ENCODE peak calls at places on chromosome 16, in eight cellular contexts. E, C, L, N, U, A, K and V are unnamed samples.
A peak's percentile ranks its signal among the peaks of the same experiment; 100 is the strongest.

GRCh38 chr16:48385272-48385953 is at the start of gene SIAH1:
- DNase-seq in K (peak; percentile 82), C (peak; percentile 89), N (peak; percentile 51), L (peak; percentile 81), U (peak; percentile 89), E (peak; percentile 81), A (no peak), V (no peak)

GRCh38 chr16:3623642-3624041 is 12.2 kb upstream of the SLX4 start:
- DNase-seq in C (no peak), E (no peak), U (no peak), K (no peak), A (no peak), L (no peak), N (no peak), V (no peak)

GRCh38 chr16:85027968-85028637 is 508 bp downstream of the KIAA0513 start:
- DNase-seq in L (no peak), E (no peak), N (no peak), A (no peak), K (no peak), C (no peak), U (peak; percentile 61), V (no peak)

GRCh38 chr16:77762260-77762659 is 26.1 kb upstream of the VAT1L start:
- DNase-seq in C (no peak), A (no peak), U (no peak), E (no peak), N (no peak), L (no peak), K (no peak), V (no peak)

GRCh38 chr16:13779676-13780075 is 140.3 kb upstream of the ERCC4 start:
- DNase-seq in N (no peak), U (no peak), A (no peak), L (no peak), K (no peak), C (no peak), E (no peak), V (no peak)

GRCh38 chr16:30535106-30535776 is 583 bp upstream of the ZNF747 start:
- DNase-seq in C (peak; percentile 56), K (no peak), A (no peak), U (peak; percentile 76), L (peak; percentile 26), E (no peak), N (peak; percentile 1), V (no peak)

GRCh38 chr16:53771655-53772497 is 67.9 kb downstream of the FTO start:
- DNase-seq in K (no peak), L (no peak), C (no peak), E (no peak), N (no peak), U (no peak), A (no peak), V (no peak)

GRCh38 chr16:55765161-55765560 is 67.7 kb downstream of the CES1 start:
- DNase-seq in A (no peak), E (no peak), U (no peak), K (no peak), N (no peak), C (no peak), L (no peak), V (no peak)

GRCh38 chr16:50666658-50667496 is 14.2 kb downstream of the SNX20 start:
- DNase-seq in C (peak; percentile 69), K (no peak), L (no peak), A (no peak), U (peak; percentile 55), E (no peak), N (no peak), V (no peak)

GRCh38 chr16:77677129-77677528 is 45.2 kb upstream of the NUDT7 start:
- DNase-seq in A (no peak), K (no peak), U (no peak), L (no peak), C (no peak), N (no peak), E (peak; percentile 83), V (no peak)

GRCh38 chr16:2009791-2010510 is at the start of gene ZNF598:
- DNase-seq in N (peak; percentile 51), E (peak; percentile 74), C (peak; percentile 72), L (peak; percentile 75), K (peak; percentile 79), A (peak; percentile 28), U (peak; percentile 91), V (no peak)

GRCh38 chr16:83835972-83836566 is 28.3 kb downstream of the HSBP1 start:
- DNase-seq in L (no peak), E (no peak), U (no peak), A (no peak), K (no peak), N (peak; percentile 59), C (no peak), V (peak; percentile 41)

GRCh38 chr16:12426122-12426521 is 377.6 kb downstream of the CPPED1 start:
- DNase-seq in U (no peak), K (no peak), L (no peak), C (no peak), E (no peak), A (no peak), N (no peak), V (no peak)

GRCh38 chr16:89175280-89176146 is 4.0 kb downstream of the CDH15 start:
- DNase-seq in N (no peak), K (no peak), E (no peak), U (no peak), L (no peak), C (no peak), A (no peak), V (no peak)

GRCh38 chr16:14309001-14309886 is 238.1 kb downstream of the MRTFB start:
- DNase-seq in N (no peak), L (no peak), K (no peak), C (peak; percentile 82), E (peak; percentile 36), U (peak; percentile 90), A (no peak), V (no peak)

DNA sequence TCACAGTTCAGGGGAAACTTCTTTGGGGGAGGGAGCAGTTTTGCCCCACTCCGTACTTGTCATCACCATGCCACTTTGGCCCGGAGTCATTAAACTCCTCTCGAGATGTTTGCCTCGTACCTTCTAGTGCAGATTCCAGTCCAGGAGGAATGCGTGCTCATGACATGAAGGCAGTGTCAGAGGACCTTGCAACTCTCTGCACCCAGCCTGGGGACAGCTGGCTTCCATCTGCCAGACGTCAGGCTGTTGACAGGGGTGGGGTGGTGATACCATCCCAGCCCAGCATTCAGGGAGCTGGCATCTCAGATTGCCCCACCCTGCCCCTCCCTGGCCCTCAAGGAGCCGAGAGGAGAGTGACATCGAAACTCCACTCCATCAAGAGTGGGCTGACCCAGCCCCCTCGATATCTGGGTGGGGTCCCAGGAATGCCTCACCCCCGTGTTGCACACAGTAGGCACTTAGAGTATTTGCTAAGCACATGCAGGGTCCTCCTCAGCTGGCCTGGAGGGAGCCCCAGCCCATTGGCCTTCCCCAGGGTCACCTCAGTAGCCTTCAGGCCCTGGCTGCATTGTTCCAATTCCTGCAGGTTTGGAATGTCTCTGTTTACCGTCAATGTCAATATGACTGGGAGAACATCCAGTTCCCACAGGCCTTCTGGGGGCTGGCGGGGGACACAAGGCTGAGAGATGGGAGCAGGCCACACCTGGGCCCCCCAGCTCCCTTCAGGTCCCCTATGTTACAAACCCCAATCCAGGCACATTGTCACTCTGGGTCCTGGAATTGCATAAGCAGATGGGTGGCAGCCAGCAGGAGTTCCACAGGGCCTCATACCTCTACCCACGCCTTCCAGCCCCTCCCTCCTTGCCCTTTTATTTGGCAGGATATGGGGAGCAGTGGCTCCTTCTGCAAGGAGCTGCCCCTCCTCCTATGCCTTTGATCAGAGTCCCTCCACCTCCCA is 21.3 kb upstream of the EMP2 start:
- DNase-seq in U (peak; percentile 38), C (no peak), L (no peak), E (peak; percentile 67), K (no peak), N (no peak), A (no peak), V (no peak)
- H3K27ac ChIP-seq in U (no peak overlapping the region), C (no peak overlapping the region), L (no peak overlapping the region), E (peak overlapping the region; percentile 37), K (no peak overlapping the region), N (no peak overlapping the region), A (no peak overlapping the region), V (no peak overlapping the region)

GRCh38 chr16:86101135-86101911 is 202.4 kb downstream of the IRF8 start:
- DNase-seq in C (no peak), K (no peak), E (no peak), A (no peak), U (no peak), N (no peak), L (no peak), V (no peak)

GRCh38 chr16:86100205-86101134 is 201.5 kb downstream of the IRF8 start:
- DNase-seq in L (no peak), A (no peak), N (no peak), U (no peak), C (no peak), K (no peak), E (no peak), V (peak; percentile 71)

GRCh38 chr16:86104537-86105048 is 205.6 kb downstream of the IRF8 start:
- DNase-seq in E (no peak), U (no peak), C (no peak), A (no peak), N (no peak), L (no peak), K (no peak), V (no peak)

GRCh38 chr16:86101912-86102187 is 202.9 kb downstream of the IRF8 start:
- DNase-seq in K (no peak), C (no peak), A (no peak), E (no peak), L (no peak), N (no peak), U (no peak), V (no peak)

GRCh38 chr16:86103320-86103719 is 204.4 kb downstream of the IRF8 start:
- DNase-seq in L (no peak), N (no peak), K (no peak), U (peak; percentile 18), C (no peak), E (no peak), A (no peak), V (no peak)
- H3K27ac ChIP-seq in L (no peak overlapping the region), N (no peak overlapping the region), K (no peak overlapping the region), U (no peak overlapping the region), C (no peak overlapping the region), E (no peak overlapping the region), A (no peak overlapping the region), V (no peak overlapping the region)

GRCh38 chr16:17396762-17397498 is 73.8 kb downstream of the XYLT1 start:
- DNase-seq in U (no peak), E (peak; percentile 59), K (peak; percentile 31), A (no peak), N (peak; percentile 30), L (peak; percentile 56), C (no peak), V (no peak)
- H3K27ac ChIP-seq in U (no peak overlapping the region), E (peak overlapping the region; percentile 55), K (no peak overlapping the region), A (peak overlapping the region; percentile 15), N (no peak overlapping the region), L (peak overlapping the region; percentile 89), C (no peak overlapping the region), V (peak overlapping the region; percentile 31)

GRCh38 chr16:28844226-28844885 is 1.8 kb downstream of the TUFM start:
- DNase-seq in A (no peak), L (no peak), C (no peak), N (no peak), K (peak; percentile 14), E (no peak), U (no peak), V (no peak)
- H3K27ac ChIP-seq in A (no peak overlapping the region), L (no peak overlapping the region), C (no peak overlapping the region), N (no peak overlapping the region), K (no peak overlapping the region), E (no peak overlapping the region), U (no peak overlapping the region), V (no peak overlapping the region)

DNA sequence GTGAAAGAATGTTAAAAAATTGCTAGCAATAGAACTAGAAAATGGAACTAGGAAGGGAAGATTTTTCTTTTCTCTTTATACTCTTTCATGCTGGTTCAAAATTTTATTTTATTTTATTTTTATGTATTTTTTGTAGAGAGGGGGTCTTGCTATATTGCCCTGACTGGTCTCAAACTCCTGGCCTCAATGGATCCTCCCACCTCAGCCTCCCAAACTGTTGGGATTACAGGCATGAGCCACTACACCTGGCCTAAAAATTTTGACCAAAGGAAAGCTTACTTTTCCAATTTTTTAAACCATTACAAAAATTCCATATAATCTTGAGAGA is 10.0 kb upstream of the TERF2 start:
- DNase-seq in N (no peak), L (no peak), K (no peak), U (no peak), E (no peak), A (no peak), C (no peak), V (no peak)
- H3K27ac ChIP-seq in N (no peak overlapping the region), L (no peak overlapping the region), K (no peak overlapping the region), U (no peak overlapping the region), E (peak overlapping the region; percentile 87), A (no peak overlapping the region), C (no peak overlapping the region), V (peak overlapping the region; percentile 82)